ENCODE peak calls at places on chromosomes 12 and 14, in five cellular contexts. L is GM13977, R is epithelial cell of proximal tubule, O is PC-3, D is heart right ventricle. X is an unnamed sample.
A peak's percentile ranks its signal among the peaks of the same experiment; 100 is the strongest.

GRCh38 chr12:88960213-88960878 is 380.1 kb upstream of the KITLG start:
- DNase-seq in L (no peak), R (no peak), O (peak; percentile 48), D (peak; percentile 29), X (no peak)

GRCh38 chr12:5348491-5348890 is 83.4 kb upstream of the NTF3 start:
- DNase-seq in L (no peak), R (no peak), O (no peak), D (no peak), X (no peak)

GRCh38 chr12:115791331-115791730 is 486.2 kb downstream of the MED13L start:
- DNase-seq in L (no peak), R (no peak), O (no peak), D (peak; percentile 57), X (no peak)

GRCh38 chr12:93960521-93960920 is 187.9 kb upstream of the PLXNC1 start:
- DNase-seq in L (no peak), R (no peak), O (no peak), D (no peak), X (no peak)

GRCh38 chr14:54252072-54252730 is 144.6 kb upstream of the CDKN3 start:
- DNase-seq in L (no peak), R (peak; percentile 88), O (peak; percentile 100), D (no peak), X (no peak)

GRCh38 chr14:34912182-34912581 is 37.0 kb upstream of the BAZ1A start:
- DNase-seq in L (no peak), R (no peak), O (no peak), D (no peak), X (no peak)

GRCh38 chr14:62138593-62138992 is 376.4 kb downstream of the SNAPC1 start:
- DNase-seq in L (no peak), R (no peak), O (no peak), D (no peak), X (no peak)

GRCh38 chr14:45785240-45785639 is 532.2 kb upstream of the MIS18BP1 start:
- DNase-seq in L (no peak), R (no peak), O (no peak), D (no peak), X (peak; percentile 2)

GRCh38 chr12:27094726-27095125 is 12.3 kb upstream of the C12orf71 start:
- DNase-seq in L (peak; percentile 24), R (no peak), O (no peak), D (no peak), X (no peak)

GRCh38 chr14:55571125-55571889 is 8.7 kb upstream of the KTN1 start:
- DNase-seq in L (peak; percentile 24), R (no peak), O (no peak), D (no peak), X (no peak)

GRCh38 chr14:94690486-94690885 is 78.3 kb downstream of the SERPINA3 start:
- DNase-seq in L (no peak), R (no peak), O (no peak), D (no peak), X (no peak)

GRCh38 chr14:36973806-36974442 is 198.5 kb downstream of the SLC25A21 start:
- DNase-seq in L (no peak), R (no peak), O (peak; percentile 85), D (no peak), X (no peak)

GRCh38 chr12:106632797-106633450 is 50.1 kb downstream of the RFX4 start:
- DNase-seq in L (no peak), R (no peak), O (peak; percentile 67), D (no peak), X (no peak)

GRCh38 chr12:117472983-117473382 is 111.6 kb upstream of the NOS1 start:
- DNase-seq in L (no peak), R (no peak), O (peak; percentile 33), D (no peak), X (no peak)

GRCh38 chr12:108612788-108613282 is 15.0 kb upstream of the TMEM119 start:
- DNase-seq in L (no peak), R (peak; percentile 52), O (no peak), D (no peak), X (no peak)

GRCh38 chr14:100676089-100676685 is 50.5 kb upstream of the DLK1 start:
- DNase-seq in L (no peak), R (no peak), O (no peak), D (no peak), X (no peak)

GRCh38 chr12:106285993-106286392 is 16.5 kb upstream of the TCP11L2 start:
- DNase-seq in L (no peak), R (no peak), O (no peak), D (no peak), X (peak; percentile 15)

GRCh38 chr12:91926810-91927209 is 218.8 kb downstream of the BTG1 start:
- DNase-seq in L (no peak), R (peak; percentile 15), O (peak; percentile 94), D (no peak), X (peak; percentile 9)

GRCh38 chr12:57629897-57630471 is 3.0 kb downstream of the B4GALNT1 start:
- DNase-seq in L (no peak), R (no peak), O (no peak), D (no peak), X (no peak)

X was measured in NCI-H526.